ENCODE peak calls at places on chromosome 6, in nine cellular contexts. One of them, this sample, is unnamed.

GRCh38 chr6:69867075-69867911 is 937 bp downstream of the COL19A1 start:
- DNase-seq in AG09309: no peak
- DNase-seq in NCI-H1417 treated with DMSO at 0.1 percent for 48 hours: no peak
- DNase-seq in fibroblast of the conjunctiva: no peak
- DNase-seq in AG10803: peak
- DNase-seq in activated gamma-delta T cell: peak
- DNase-seq in skeletal muscle cell: no peak
- DNase-seq in activated T-helper 1 cell treated with Interleukin-2 at 50 U/mL for 16 hours: peak
- DNase-seq in right cardiac atrium: peak
- DNase-seq in this sample: no peak

GRCh38 chr6:137166247-137167098 is 7.0 kb downstream of the IL22RA2 start:
- DNase-seq in right cardiac atrium: no peak
- DNase-seq in fibroblast of the conjunctiva: no peak
- DNase-seq in activated T-helper 1 cell treated with Interleukin-2 at 50 U/mL for 16 hours: no peak
- DNase-seq in skeletal muscle cell: no peak
- DNase-seq in AG10803: no peak
- DNase-seq in activated gamma-delta T cell: no peak
- DNase-seq in AG09309: no peak
- DNase-seq in NCI-H1417 treated with DMSO at 0.1 percent for 48 hours: no peak
- DNase-seq in this sample: peak

GRCh38 chr6:11410539-11411307 is 126.8 kb upstream of the TMEM170B start:
- DNase-seq in AG10803: no peak
- DNase-seq in NCI-H1417 treated with DMSO at 0.1 percent for 48 hours: no peak
- DNase-seq in fibroblast of the conjunctiva: no peak
- DNase-seq in activated gamma-delta T cell: no peak
- DNase-seq in right cardiac atrium: no peak
- DNase-seq in skeletal muscle cell: no peak
- DNase-seq in activated T-helper 1 cell treated with Interleukin-2 at 50 U/mL for 16 hours: no peak
- DNase-seq in AG09309: no peak
- DNase-seq in this sample: no peak

GRCh38 chr6:26366504-26366903 is 1.5 kb downstream of the BTN3A2 start:
- DNase-seq in skeletal muscle cell: no peak
- DNase-seq in activated gamma-delta T cell: no peak
- DNase-seq in NCI-H1417 treated with DMSO at 0.1 percent for 48 hours: no peak
- DNase-seq in AG10803: no peak
- DNase-seq in AG09309: no peak
- DNase-seq in fibroblast of the conjunctiva: no peak
- DNase-seq in right cardiac atrium: no peak
- DNase-seq in activated T-helper 1 cell treated with Interleukin-2 at 50 U/mL for 16 hours: no peak
- DNase-seq in this sample: no peak

GRCh38 chr6:6875818-6876470 is 231.8 kb upstream of the RREB1 start:
- DNase-seq in right cardiac atrium: no peak
- DNase-seq in skeletal muscle cell: peak
- DNase-seq in activated gamma-delta T cell: no peak
- DNase-seq in NCI-H1417 treated with DMSO at 0.1 percent for 48 hours: no peak
- DNase-seq in activated T-helper 1 cell treated with Interleukin-2 at 50 U/mL for 16 hours: no peak
- DNase-seq in fibroblast of the conjunctiva: peak
- DNase-seq in AG10803: peak
- DNase-seq in AG09309: peak
- DNase-seq in this sample: no peak

GRCh38 chr6:26472549-26473245 is 14.9 kb downstream of the BTN2A1 start:
- DNase-seq in AG09309: no peak
- DNase-seq in AG10803: no peak
- DNase-seq in right cardiac atrium: no peak
- DNase-seq in NCI-H1417 treated with DMSO at 0.1 percent for 48 hours: no peak
- DNase-seq in activated gamma-delta T cell: no peak
- DNase-seq in activated T-helper 1 cell treated with Interleukin-2 at 50 U/mL for 16 hours: no peak
- DNase-seq in skeletal muscle cell: no peak
- DNase-seq in fibroblast of the conjunctiva: no peak
- DNase-seq in this sample: no peak

GRCh38 chr6:121135425-121135824 is 198.9 kb downstream of the TBC1D32 start:
- DNase-seq in fibroblast of the conjunctiva: no peak
- DNase-seq in AG10803: no peak
- DNase-seq in activated T-helper 1 cell treated with Interleukin-2 at 50 U/mL for 16 hours: no peak
- DNase-seq in AG09309: no peak
- DNase-seq in activated gamma-delta T cell: no peak
- DNase-seq in skeletal muscle cell: no peak
- DNase-seq in right cardiac atrium: no peak
- DNase-seq in NCI-H1417 treated with DMSO at 0.1 percent for 48 hours: no peak
- DNase-seq in this sample: no peak

GRCh38 chr6:153616506-153616905 is 422.5 kb upstream of the OPRM1 start:
- DNase-seq in right cardiac atrium: no peak
- DNase-seq in AG09309: no peak
- DNase-seq in NCI-H1417 treated with DMSO at 0.1 percent for 48 hours: no peak
- DNase-seq in activated gamma-delta T cell: no peak
- DNase-seq in fibroblast of the conjunctiva: no peak
- DNase-seq in AG10803: no peak
- DNase-seq in skeletal muscle cell: no peak
- DNase-seq in activated T-helper 1 cell treated with Interleukin-2 at 50 U/mL for 16 hours: no peak
- DNase-seq in this sample: no peak

GRCh38 chr6:24743265-24743943 is 24.4 kb upstream of the C6orf62 start:
- DNase-seq in activated gamma-delta T cell: no peak
- DNase-seq in activated T-helper 1 cell treated with Interleukin-2 at 50 U/mL for 16 hours: no peak
- DNase-seq in right cardiac atrium: no peak
- DNase-seq in AG10803: peak
- DNase-seq in NCI-H1417 treated with DMSO at 0.1 percent for 48 hours: no peak
- DNase-seq in fibroblast of the conjunctiva: peak
- DNase-seq in AG09309: peak
- DNase-seq in skeletal muscle cell: peak
- DNase-seq in this sample: peak

GRCh38 chr6:150732765-150733539 is 132.6 kb upstream of the MTHFD1L start:
- DNase-seq in activated T-helper 1 cell treated with Interleukin-2 at 50 U/mL for 16 hours: no peak
- DNase-seq in activated gamma-delta T cell: no peak
- DNase-seq in AG10803: no peak
- DNase-seq in fibroblast of the conjunctiva: no peak
- DNase-seq in NCI-H1417 treated with DMSO at 0.1 percent for 48 hours: no peak
- DNase-seq in right cardiac atrium: no peak
- DNase-seq in AG09309: no peak
- DNase-seq in skeletal muscle cell: no peak
- DNase-seq in this sample: no peak

GRCh38 chr6:157552171-157552747 is 171.3 kb downstream of the ZDHHC14 start:
- DNase-seq in right cardiac atrium: no peak
- DNase-seq in fibroblast of the conjunctiva: no peak
- DNase-seq in AG09309: no peak
- DNase-seq in AG10803: no peak
- DNase-seq in NCI-H1417 treated with DMSO at 0.1 percent for 48 hours: no peak
- DNase-seq in activated T-helper 1 cell treated with Interleukin-2 at 50 U/mL for 16 hours: no peak
- DNase-seq in activated gamma-delta T cell: no peak
- DNase-seq in skeletal muscle cell: no peak
- DNase-seq in this sample: no peak

GRCh38 chr6:157464653-157465535 is 83.9 kb downstream of the ZDHHC14 start:
- DNase-seq in activated T-helper 1 cell treated with Interleukin-2 at 50 U/mL for 16 hours: no peak
- DNase-seq in AG10803: no peak
- DNase-seq in fibroblast of the conjunctiva: no peak
- DNase-seq in AG09309: no peak
- DNase-seq in NCI-H1417 treated with DMSO at 0.1 percent for 48 hours: no peak
- DNase-seq in skeletal muscle cell: no peak
- DNase-seq in activated gamma-delta T cell: no peak
- DNase-seq in right cardiac atrium: peak
- DNase-seq in this sample: no peak

GRCh38 chr6:30740993-30741784 is 1.3 kb downstream of the FLOT1 start:
- DNase-seq in activated T-helper 1 cell treated with Interleukin-2 at 50 U/mL for 16 hours: no peak
- DNase-seq in right cardiac atrium: no peak
- DNase-seq in AG10803: no peak
- DNase-seq in fibroblast of the conjunctiva: no peak
- DNase-seq in skeletal muscle cell: no peak
- DNase-seq in NCI-H1417 treated with DMSO at 0.1 percent for 48 hours: no peak
- DNase-seq in AG09309: no peak
- DNase-seq in activated gamma-delta T cell: no peak
- DNase-seq in this sample: no peak

GRCh38 chr6:36907781-36908180 is 22.0 kb downstream of the C6orf89 start:
- DNase-seq in skeletal muscle cell: no peak
- DNase-seq in activated T-helper 1 cell treated with Interleukin-2 at 50 U/mL for 16 hours: no peak
- DNase-seq in fibroblast of the conjunctiva: no peak
- DNase-seq in right cardiac atrium: peak
- DNase-seq in activated gamma-delta T cell: no peak
- DNase-seq in AG09309: no peak
- DNase-seq in NCI-H1417 treated with DMSO at 0.1 percent for 48 hours: no peak
- DNase-seq in AG10803: no peak
- DNase-seq in this sample: peak

GRCh38 chr6:56370591-56371198 is 123.3 kb upstream of the COL21A1 start:
- DNase-seq in AG09309: peak
- DNase-seq in AG10803: peak
- DNase-seq in activated gamma-delta T cell: no peak
- DNase-seq in NCI-H1417 treated with DMSO at 0.1 percent for 48 hours: peak
- DNase-seq in right cardiac atrium: no peak
- DNase-seq in skeletal muscle cell: peak
- DNase-seq in fibroblast of the conjunctiva: peak
- DNase-seq in activated T-helper 1 cell treated with Interleukin-2 at 50 U/mL for 16 hours: no peak
- DNase-seq in this sample: peak

GRCh38 chr6:158737710-158738615 is 81.2 kb downstream of the EZR start:
- DNase-seq in AG10803: peak
- DNase-seq in activated T-helper 1 cell treated with Interleukin-2 at 50 U/mL for 16 hours: no peak
- DNase-seq in fibroblast of the conjunctiva: no peak
- DNase-seq in right cardiac atrium: no peak
- DNase-seq in NCI-H1417 treated with DMSO at 0.1 percent for 48 hours: no peak
- DNase-seq in skeletal muscle cell: peak
- DNase-seq in activated gamma-delta T cell: no peak
- DNase-seq in AG09309: peak
- DNase-seq in this sample: no peak

GRCh38 chr6:155717369-155717768 is 261.7 kb upstream of the NOX3 start:
- DNase-seq in activated T-helper 1 cell treated with Interleukin-2 at 50 U/mL for 16 hours: no peak
- DNase-seq in right cardiac atrium: no peak
- DNase-seq in NCI-H1417 treated with DMSO at 0.1 percent for 48 hours: no peak
- DNase-seq in skeletal muscle cell: no peak
- DNase-seq in activated gamma-delta T cell: no peak
- DNase-seq in AG09309: no peak
- DNase-seq in AG10803: no peak
- DNase-seq in fibroblast of the conjunctiva: no peak
- DNase-seq in this sample: no peak